ENCODE peak calls at places on chromosomes 4 and X, in eight cellular contexts. One of them, this sample, is unnamed.

GRCh38 chrX:16222123-16222522 is 54.8 kb downstream of the MAGEB17 start:
- DNase-seq in endothelial cell of umbilical vein: no peak
- DNase-seq in heart left ventricle: no peak
- DNase-seq in body of pancreas: no peak
- DNase-seq in spleen: no peak
- DNase-seq in HCT116: no peak
- DNase-seq in A549: no peak
- DNase-seq in ovary: no peak
- DNase-seq in this sample: no peak

GRCh38 chr4:337932-338758 is 531 bp downstream of the ZNF141 start:
- DNase-seq in ovary: peak; percentile 77
- DNase-seq in HCT116: no peak
- DNase-seq in spleen: peak; percentile 91
- DNase-seq in heart left ventricle: peak; percentile 36
- DNase-seq in endothelial cell of umbilical vein: no peak
- DNase-seq in A549: peak; percentile 22
- DNase-seq in body of pancreas: no peak
- DNase-seq in this sample: peak; percentile 9

GRCh38 chrX:136711147-136711546 is 63.2 kb downstream of the CD40LG start:
- DNase-seq in spleen: peak; percentile 76
- DNase-seq in A549: peak; percentile 53
- DNase-seq in body of pancreas: no peak
- DNase-seq in HCT116: no peak
- DNase-seq in endothelial cell of umbilical vein: peak; percentile 29
- DNase-seq in heart left ventricle: peak; percentile 25
- DNase-seq in ovary: peak; percentile 36
- DNase-seq in this sample: peak; percentile 35

GRCh38 chr4:151287409-151287808 is 10.4 kb downstream of the PRSS48 start:
- DNase-seq in heart left ventricle: no peak
- DNase-seq in spleen: no peak
- DNase-seq in HCT116: no peak
- DNase-seq in body of pancreas: no peak
- DNase-seq in endothelial cell of umbilical vein: peak; percentile 24
- DNase-seq in A549: no peak
- DNase-seq in ovary: no peak
- DNase-seq in this sample: no peak

GRCh38 chr4:16078195-16078756 is 5.5 kb downstream of the PROM1 start:
- DNase-seq in A549: no peak
- DNase-seq in body of pancreas: no peak
- DNase-seq in ovary: no peak
- DNase-seq in HCT116: no peak
- DNase-seq in heart left ventricle: no peak
- DNase-seq in endothelial cell of umbilical vein: no peak
- DNase-seq in spleen: no peak
- DNase-seq in this sample: no peak

GRCh38 chrX:98405376-98405775 is 1521.7 kb downstream of the RPA4 start:
- DNase-seq in A549: no peak
- DNase-seq in body of pancreas: no peak
- DNase-seq in ovary: no peak
- DNase-seq in HCT116: no peak
- DNase-seq in spleen: no peak
- DNase-seq in heart left ventricle: no peak
- DNase-seq in endothelial cell of umbilical vein: no peak
- DNase-seq in this sample: no peak

GRCh38 chrX:154457491-154458115 is 478 bp upstream of the PLXNA3 start:
- DNase-seq in heart left ventricle: peak; percentile 23
- DNase-seq in ovary: no peak
- DNase-seq in HCT116: no peak
- DNase-seq in A549: no peak
- DNase-seq in body of pancreas: peak; percentile 49
- DNase-seq in endothelial cell of umbilical vein: no peak
- DNase-seq in spleen: peak; percentile 89
- DNase-seq in this sample: no peak

GRCh38 chrX:46589977-46590723 is 16.6 kb downstream of the CHST7 start:
- DNase-seq in heart left ventricle: no peak
- DNase-seq in ovary: no peak
- DNase-seq in A549: peak; percentile 36
- DNase-seq in endothelial cell of umbilical vein: peak; percentile 24
- DNase-seq in body of pancreas: no peak
- DNase-seq in HCT116: no peak
- DNase-seq in spleen: no peak
- DNase-seq in this sample: no peak

GRCh38 chr4:149531861-149532260 is 283.8 kb downstream of the IQCM start:
- DNase-seq in heart left ventricle: no peak
- DNase-seq in endothelial cell of umbilical vein: no peak
- DNase-seq in spleen: no peak
- DNase-seq in HCT116: no peak
- DNase-seq in A549: no peak
- DNase-seq in ovary: no peak
- DNase-seq in body of pancreas: no peak
- DNase-seq in this sample: no peak

GRCh38 chr4:74659576-74660411 is 134.5 kb downstream of the BTC start:
- DNase-seq in HCT116: peak; percentile 100
- DNase-seq in ovary: no peak
- DNase-seq in A549: peak; percentile 99
- DNase-seq in heart left ventricle: no peak
- DNase-seq in body of pancreas: no peak
- DNase-seq in spleen: no peak
- DNase-seq in endothelial cell of umbilical vein: peak; percentile 98
- DNase-seq in this sample: no peak

DNA sequence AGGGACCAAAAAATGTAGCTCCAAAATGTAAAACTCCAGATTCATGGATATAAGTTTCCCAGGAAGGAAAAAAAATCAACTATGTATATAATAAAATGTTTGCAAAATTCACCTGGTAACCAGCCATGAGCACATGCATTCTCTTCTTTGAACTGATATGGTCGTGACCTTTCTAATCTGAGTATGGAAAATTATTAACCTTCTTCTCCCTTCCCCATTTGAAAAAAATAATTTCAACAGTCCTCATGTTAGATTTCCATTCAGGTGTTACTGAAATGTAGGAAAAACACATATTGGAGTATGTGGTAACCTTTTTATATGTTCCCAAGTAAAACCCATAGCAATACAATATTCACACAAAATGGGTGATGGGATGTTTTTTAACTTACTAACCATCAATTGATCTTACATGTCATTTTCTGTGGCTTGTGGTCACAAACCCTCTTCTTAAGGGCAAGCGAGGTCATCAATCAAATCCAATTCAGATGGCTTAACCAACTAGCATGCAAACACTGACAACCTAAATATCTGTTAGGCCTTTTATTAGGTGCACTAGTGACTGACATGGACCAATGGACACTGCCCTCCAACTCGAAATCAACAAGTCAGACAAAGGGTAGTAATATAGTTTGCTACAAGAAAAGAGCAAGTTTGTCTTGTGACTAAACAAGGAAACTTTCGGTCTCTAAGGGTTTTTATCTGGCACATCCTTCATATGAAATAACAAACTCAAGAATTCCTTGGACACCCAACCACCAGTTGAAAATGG is 74.4 kb downstream of the CAMK2D start:
- DNase-seq in A549: no peak
- DNase-seq in HCT116: no peak
- DNase-seq in body of pancreas: no peak
- DNase-seq in heart left ventricle: no peak
- DNase-seq in ovary: no peak
- DNase-seq in spleen: no peak
- DNase-seq in endothelial cell of umbilical vein: no peak
- DNase-seq in this sample: no peak
- H3K4me1 ChIP-seq in A549: peaks cover 48% of the 10 kb centered on the region
- H3K4me1 ChIP-seq in HCT116: no peaks in the 10 kb centered on the region
- H3K4me1 ChIP-seq in body of pancreas: peaks cover 14% of the 10 kb centered on the region
- H3K4me1 ChIP-seq in heart left ventricle: peaks cover 66% of the 10 kb centered on the region
- H3K4me1 ChIP-seq in ovary: peaks cover 2% of the 10 kb centered on the region
- H3K4me1 ChIP-seq in spleen: peaks cover 38% of the 10 kb centered on the region
- H3K4me1 ChIP-seq in endothelial cell of umbilical vein: no peaks in the 10 kb centered on the region
- H3K4me1 ChIP-seq in this sample: no peaks in the 10 kb centered on the region

GRCh38 chrX:53088136-53088974 is 5.6 kb upstream of the KANTR start:
- DNase-seq in heart left ventricle: peak; percentile 76
- DNase-seq in ovary: peak; percentile 92
- DNase-seq in spleen: peak; percentile 89
- DNase-seq in HCT116: no peak
- DNase-seq in body of pancreas: peak; percentile 80
- DNase-seq in A549: peak; percentile 66
- DNase-seq in endothelial cell of umbilical vein: peak; percentile 84
- DNase-seq in this sample: peak; percentile 58
- TF ChIP-seq POLR2A in heart left ventricle: peak; percentile 41
- TF ChIP-seq POLR2A in ovary: peak; percentile 57
- TF ChIP-seq POLR2A in spleen: no peak
- TF ChIP-seq POLR2A in HCT116: no peak
- TF ChIP-seq POLR2A in body of pancreas: peak; percentile 55
- TF ChIP-seq POLR2A in A549: no peak
- TF ChIP-seq POLR2A in endothelial cell of umbilical vein: peak; percentile 38
- TF ChIP-seq POLR2A in this sample: peak; percentile 55

GRCh38 chr4:99052902-99053301 is 35.7 kb downstream of the ADH5 start:
- DNase-seq in spleen: no peak
- DNase-seq in body of pancreas: no peak
- DNase-seq in heart left ventricle: no peak
- DNase-seq in A549: no peak
- DNase-seq in ovary: no peak
- DNase-seq in HCT116: no peak
- DNase-seq in endothelial cell of umbilical vein: no peak
- DNase-seq in this sample: no peak
- H3K4me1 ChIP-seq in spleen: peaks cover 5% of the 10 kb centered on the region
- H3K4me1 ChIP-seq in body of pancreas: peaks cover 3% of the 10 kb centered on the region
- H3K4me1 ChIP-seq in heart left ventricle: peaks cover 9% of the 10 kb centered on the region
- H3K4me1 ChIP-seq in A549: peaks cover 4% of the 10 kb centered on the region
- H3K4me1 ChIP-seq in ovary: no peaks in the 10 kb centered on the region
- H3K4me1 ChIP-seq in HCT116: peaks cover 9% of the 10 kb centered on the region
- H3K4me1 ChIP-seq in endothelial cell of umbilical vein: peaks cover 4% of the 10 kb centered on the region
- H3K4me1 ChIP-seq in this sample: no peaks in the 10 kb centered on the region

GRCh38 chrX:74420194-74421035 is 878 bp upstream of the SLC16A2 start:
- DNase-seq in A549: peak; percentile 64
- DNase-seq in ovary: peak; percentile 83
- DNase-seq in endothelial cell of umbilical vein: peak; percentile 42
- DNase-seq in HCT116: no peak
- DNase-seq in heart left ventricle: peak; percentile 74
- DNase-seq in spleen: peak; percentile 82
- DNase-seq in body of pancreas: peak; percentile 63
- DNase-seq in this sample: peak; percentile 30
- TF ChIP-seq POLR2A in A549: no peak
- TF ChIP-seq POLR2A in ovary: peak; percentile 19
- TF ChIP-seq POLR2A in endothelial cell of umbilical vein: no peak
- TF ChIP-seq POLR2A in HCT116: no peak
- TF ChIP-seq POLR2A in heart left ventricle: peak; percentile 50
- TF ChIP-seq POLR2A in spleen: no peak
- TF ChIP-seq POLR2A in body of pancreas: peak; percentile 50
- TF ChIP-seq POLR2A in this sample: peak; percentile 32

GRCh38 chr4:75908555-75908954 is 6.3 kb upstream of the PPEF2 start:
- DNase-seq in ovary: no peak
- DNase-seq in body of pancreas: no peak
- DNase-seq in HCT116: no peak
- DNase-seq in endothelial cell of umbilical vein: no peak
- DNase-seq in A549: no peak
- DNase-seq in spleen: no peak
- DNase-seq in heart left ventricle: no peak
- DNase-seq in this sample: no peak
- H3K4me1 ChIP-seq in ovary: no peaks in the 10 kb centered on the region
- H3K4me1 ChIP-seq in body of pancreas: no peaks in the 10 kb centered on the region
- H3K4me1 ChIP-seq in HCT116: no peaks in the 10 kb centered on the region
- H3K4me1 ChIP-seq in endothelial cell of umbilical vein: no peaks in the 10 kb centered on the region
- H3K4me1 ChIP-seq in A549: no peaks in the 10 kb centered on the region
- H3K4me1 ChIP-seq in spleen: peaks cover 4% of the 10 kb centered on the region
- H3K4me1 ChIP-seq in heart left ventricle: no peaks in the 10 kb centered on the region
- H3K4me1 ChIP-seq in this sample: no peaks in the 10 kb centered on the region

This sample was measured in tibial nerve.